ENCODE peak calls at places on chromosomes 11 and 22, in four cellular contexts. P, S, I and A are unnamed samples. For H3K4me1 and H3K9me3, the result is how much of the 10 kb centered on the place peaks cover.

GRCh38 chr11:59000007-59000406 is 60.7 kb downstream of the GLYATL1 start:
- DNase-seq in I (no peak), P (no peak), S (no peak), A (no peak)

GRCh38 chr11:47204633-47204989 is 10.2 kb upstream of the DDB2 start:
- DNase-seq in I (no peak), S (no peak), P (no peak), A (no peak)

GRCh38 chr11:131683666-131684065 is 313.3 kb downstream of the NTM start:
- DNase-seq in P (no peak), S (no peak), I (no peak), A (no peak)

GRCh38 chr11:96447208-96447607 is 57.4 kb downstream of the JRKL start:
- DNase-seq in S (no peak), P (no peak), I (no peak), A (no peak)

GRCh38 chr11:30172872-30173271 is 57.9 kb upstream of the FSHB start:
- DNase-seq in P (peak), I (no peak), S (no peak), A (peak)

GRCh38 chr22:50123119-50123518 is 33.3 kb downstream of the MOV10L1 start:
- DNase-seq in S (no peak), I (peak), P (no peak), A (no peak)

GRCh38 chr11:88484873-88485621 is 147.5 kb upstream of the CTSC start:
- DNase-seq in S (no peak), I (no peak), P (peak), A (peak)

GRCh38 chr11:112844530-112844929 is 116.7 kb upstream of the NCAM1 start:
- DNase-seq in P (no peak), S (no peak), I (peak), A (no peak)

GRCh38 chr11:62497132-62497915 is 49.3 kb downstream of the AHNAK start:
- DNase-seq in P (no peak), I (no peak), S (no peak), A (peak)

GRCh38 chr11:86164106-86164505 is 80.4 kb upstream of the EED start:
- DNase-seq in P (no peak), I (no peak), S (no peak), A (no peak)

GRCh38 chr22:44574057-44574456 is 76.0 kb upstream of the RTL6 start:
- DNase-seq in I (peak), S (peak), P (peak), A (no peak)

GRCh38 chr11:65965986-65966762 is 4.6 kb downstream of the SART1 start:
- DNase-seq in P (no peak), I (no peak), S (no peak), A (no peak)

GRCh38 chr11:122197055-122197987 is 81.3 kb upstream of the BLID start:
- DNase-seq in P (no peak), S (peak), I (no peak), A (no peak)

GRCh38 chr11:12088047-12088481 is 22.3 kb upstream of the MICAL2 start:
- DNase-seq in P (peak), S (no peak), I (peak), A (no peak)

GRCh38 chr11:65416341-65417185 is 6.0 kb upstream of the NEAT1 start:
- DNase-seq in S (peak), I (peak), P (peak), A (peak)

GRCh38 chr11:118634435-118635236 is 27.2 kb downstream of the PHLDB1 start:
- DNase-seq in I (peak), P (peak), S (peak), A (no peak)

GRCh38 chr22:41217553-41218157 is 12.5 kb downstream of the L3MBTL2 start:
- DNase-seq in S (peak), P (peak), I (peak), A (no peak)

GRCh38 chr22:19580291-19580890 is 56.2 kb upstream of the CLDN5 start:
- DNase-seq in P (no peak), I (no peak), S (no peak), A (no peak)
- H3K4me1 ChIP-seq in P (under half), I (under half), S (under half), A (under half)

GRCh38 chr11:68479390-68479789 is 18.8 kb downstream of the PPP6R3 start:
- DNase-seq in P (no peak), S (no peak), I (no peak), A (no peak)

GRCh38 chr11:68480193-68480592 is 19.6 kb downstream of the PPP6R3 start:
- DNase-seq in I (no peak), P (no peak), S (no peak), A (no peak)

GRCh38 chr11:68480855-68481510 is 20.4 kb downstream of the PPP6R3 start:
- DNase-seq in P (no peak), I (no peak), S (no peak), A (no peak)

DNA sequence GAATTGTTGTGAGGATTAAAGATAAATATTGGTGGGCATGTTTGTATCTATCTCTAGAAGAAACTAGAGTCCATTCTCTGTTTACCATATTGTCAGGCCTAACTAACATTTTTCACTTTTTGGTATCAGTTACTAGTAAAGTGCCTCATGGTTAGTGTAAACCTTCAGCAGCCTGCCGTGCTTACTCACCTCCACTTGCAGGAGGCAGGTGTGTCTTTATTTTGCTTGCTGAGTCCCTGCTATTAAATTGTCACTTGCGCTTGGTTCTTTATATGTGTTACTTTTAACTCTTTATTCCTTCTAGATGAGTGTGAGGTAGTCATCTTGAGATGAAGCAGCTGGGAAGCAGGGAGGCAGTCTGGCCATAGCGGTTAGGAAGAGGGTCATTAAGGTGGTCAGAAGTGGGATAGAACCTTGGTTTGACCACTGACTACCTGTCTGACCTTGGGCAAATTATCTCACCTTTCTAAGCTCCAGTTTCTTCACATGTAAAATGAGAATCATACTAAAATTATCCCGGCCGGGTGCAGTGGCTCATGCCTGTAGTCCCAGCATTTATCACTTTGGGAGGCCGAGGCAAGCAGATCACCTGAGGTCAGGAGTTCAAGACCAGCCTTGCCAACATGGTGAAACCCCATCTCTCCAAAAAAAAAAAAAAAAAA is 21.2 kb downstream of the PPP6R3 start:
- DNase-seq in S (no peak), P (no peak), I (no peak), A (no peak)
- H3K9me3 ChIP-seq in S (under half), P (under half), I (under half), A (under half)

GRCh38 chr11:32864555-32864954 is 28.1 kb upstream of the QSER1 start:
- DNase-seq in P (no peak), I (no peak), S (no peak), A (no peak)
- H3K4me1 ChIP-seq in P (under half), I (under half), S (under half), A (under half)

DNA sequence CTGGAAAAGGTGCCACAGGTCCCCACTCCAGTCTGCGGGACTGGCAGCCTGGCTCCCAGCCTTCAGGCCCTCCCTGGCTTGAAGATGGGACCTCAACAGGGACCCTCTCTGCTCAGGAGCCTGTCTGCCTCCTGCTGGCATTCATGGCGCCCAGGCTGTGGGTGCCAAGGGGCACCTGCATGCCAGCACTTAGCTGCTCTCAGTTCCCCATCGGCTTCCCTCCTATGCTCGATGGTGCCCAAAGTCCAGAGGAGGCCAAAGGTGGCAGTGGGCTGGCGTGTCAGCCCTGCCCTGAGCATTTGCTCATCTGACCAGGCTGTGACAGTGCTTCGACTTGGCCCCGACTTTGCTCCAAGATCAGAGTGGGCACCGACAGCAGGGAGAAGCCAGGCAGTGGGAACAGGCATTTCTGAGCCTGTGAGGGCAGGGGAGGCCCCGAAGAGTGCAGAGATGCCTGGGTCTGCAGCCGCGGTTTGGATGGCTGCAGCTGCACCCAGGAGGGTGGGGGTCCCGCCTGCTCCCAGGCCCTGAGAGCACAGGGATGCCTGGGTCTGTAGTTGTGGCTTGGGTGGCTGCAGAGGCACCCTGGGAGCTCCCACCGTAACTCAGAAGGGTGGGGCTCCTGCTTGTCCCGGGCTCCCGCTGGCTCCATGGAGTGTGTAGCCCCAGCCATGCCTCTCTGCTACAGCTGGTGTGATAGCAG is 463.6 kb downstream of the TBC1D22A start:
- DNase-seq in S (no peak), I (peak), P (no peak), A (no peak)
- H3K9me3 ChIP-seq in S (under half), I (under half), P (under half), A (under half)

DNA sequence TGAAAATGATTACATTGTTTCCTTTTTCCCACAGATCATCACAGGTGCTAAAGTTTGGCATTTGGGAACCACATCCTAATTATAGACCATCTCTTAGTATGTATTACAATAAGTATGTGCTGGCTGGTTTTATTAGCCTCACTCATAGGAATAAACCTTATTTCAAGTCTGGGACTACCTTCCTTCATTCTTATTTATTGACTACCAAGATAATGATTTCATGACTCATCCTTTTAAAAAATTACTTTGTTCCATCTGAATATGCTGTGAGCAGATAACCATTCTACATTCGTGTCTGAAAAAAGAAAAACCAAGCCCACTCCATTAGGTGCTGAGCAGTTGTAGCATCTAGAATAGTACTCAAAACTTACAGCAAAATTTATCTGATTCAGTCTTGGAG is 12.3 kb downstream of the TNRC6B start:
- DNase-seq in S (no peak), I (no peak), P (no peak), A (no peak)
- H3K4me1 ChIP-seq in S (under half), I (under half), P (half or more), A (under half)

GRCh38 chr22:11307996-11308395 is 4220.0 kb upstream of the OR11H1 start:
- DNase-seq in S (no peak), I (no peak), P (no peak), A (no peak)
- H3K9me3 ChIP-seq in S (under half), I (under half), P (under half), A (under half)

GRCh38 chr22:35905894-35906293 is 122.7 kb downstream of the RBFOX2 start:
- DNase-seq in S (no peak), P (no peak), I (no peak), A (no peak)
- H3K4me1 ChIP-seq in S (under half), P (under half), I (under half), A (under half)

DNA sequence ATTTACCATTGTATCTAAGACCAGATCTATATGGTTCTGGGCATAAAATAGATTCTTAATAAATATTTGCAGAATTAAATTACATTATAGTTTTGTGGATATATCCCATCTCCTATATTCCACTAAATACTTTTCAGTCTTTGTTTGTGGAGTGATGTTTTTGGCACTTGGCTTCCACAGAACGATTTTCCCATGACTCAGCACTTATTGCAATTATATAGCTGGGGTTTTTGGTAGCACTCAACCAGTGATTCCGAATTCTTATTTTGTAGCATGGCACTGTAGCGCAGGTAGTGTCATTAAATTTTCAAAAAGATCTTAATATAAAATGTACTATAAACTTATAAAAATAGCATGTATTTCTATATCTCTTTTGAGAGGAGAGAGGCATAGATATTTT is 221.2 kb downstream of the TRPC6 start:
- DNase-seq in S (no peak), P (no peak), I (no peak), A (no peak)
- H3K9me3 ChIP-seq in S (under half), P (under half), I (under half), A (under half)

GRCh38 chr22:17865183-17866055 is 91.2 kb upstream of the BID start:
- DNase-seq in I (no peak), S (no peak), P (no peak), A (no peak)

GRCh38 chr22:17866621-17867020 is 92.4 kb upstream of the BID start:
- DNase-seq in I (no peak), P (no peak), S (no peak), A (no peak)

GRCh38 chr22:17866127-17866526 is 91.9 kb upstream of the BID start:
- DNase-seq in I (no peak), S (no peak), P (no peak), A (no peak)

GRCh38 chr22:17868771-17869170 is 94.5 kb upstream of the BID start:
- DNase-seq in I (no peak), S (no peak), P (no peak), A (no peak)

DNA sequence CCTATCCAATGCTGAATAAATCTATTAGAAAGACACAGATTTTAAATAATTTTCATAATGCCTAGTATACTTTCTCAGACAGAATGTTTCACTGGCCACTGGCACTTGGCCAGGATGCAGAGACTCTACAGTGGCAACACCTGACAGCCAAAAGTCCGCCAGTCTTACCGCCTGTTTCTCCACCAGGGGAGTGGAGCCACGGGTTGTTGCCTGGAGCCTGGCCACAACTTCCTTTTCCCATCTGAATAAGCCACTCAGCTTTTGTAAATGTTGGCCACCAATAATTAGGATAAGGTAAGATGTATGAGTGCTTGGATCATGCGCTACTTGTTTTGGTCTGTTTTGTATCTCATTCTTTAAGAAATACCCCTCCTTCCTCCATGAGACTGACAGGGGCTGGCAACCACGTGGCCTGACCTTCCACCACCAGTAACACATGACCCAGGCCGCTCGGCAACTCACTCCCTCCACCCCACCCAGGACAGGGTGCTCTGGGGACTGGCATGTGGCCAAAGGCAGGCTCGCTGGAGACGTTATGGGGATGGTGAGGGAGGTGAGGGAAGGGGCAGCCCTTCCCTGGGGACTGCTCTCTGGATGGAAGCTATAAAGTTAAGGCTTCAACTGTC is 93.0 kb upstream of the BID start:
- DNase-seq in I (peak), P (peak), S (peak), A (no peak)
- H3K4me1 ChIP-seq in I (under half), P (under half), S (under half), A (under half)

GRCh38 chr22:33492210-33492651 is 428.0 kb downstream of the LARGE1 start:
- DNase-seq in I (no peak), S (no peak), P (peak), A (no peak)

GRCh38 chr22:33496112-33496511 is 424.2 kb downstream of the LARGE1 start:
- DNase-seq in S (no peak), I (no peak), P (no peak), A (no peak)

DNA sequence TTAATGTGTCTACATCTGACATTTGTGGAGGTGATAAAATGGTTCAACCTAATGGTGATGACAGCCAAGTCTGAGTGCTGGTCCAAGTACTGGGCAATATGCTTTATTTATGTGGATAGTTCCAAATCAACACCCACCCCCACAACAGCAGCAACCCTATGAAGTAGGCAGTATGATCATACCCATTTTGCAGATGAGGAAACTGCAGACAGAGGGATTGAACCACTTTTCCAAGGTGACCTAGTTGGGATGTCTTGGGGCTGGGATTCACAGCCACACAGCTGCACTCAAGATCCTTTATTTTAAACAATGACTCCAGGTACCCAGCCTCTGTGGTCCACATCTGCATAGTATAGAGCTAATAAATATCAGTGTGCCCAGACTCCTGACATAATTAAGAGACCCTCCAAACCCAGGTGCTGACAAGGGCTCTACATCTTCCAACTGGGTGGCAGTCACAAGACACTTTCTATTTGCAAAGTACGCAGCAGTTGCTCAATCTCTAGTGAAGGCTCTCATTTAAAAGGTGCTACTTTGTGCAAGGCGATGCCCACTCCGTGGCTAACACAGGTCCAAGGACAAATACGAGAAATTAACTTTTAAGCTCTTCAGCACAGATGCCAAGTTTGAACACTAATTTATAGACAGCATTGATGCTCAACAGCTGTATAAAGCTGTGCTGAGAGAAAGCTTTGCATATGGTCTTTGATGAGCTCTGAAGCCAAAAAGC is 426.6 kb downstream of the LARGE1 start:
- DNase-seq in P (no peak), S (no peak), I (no peak), A (no peak)
- H3K9me3 ChIP-seq in P (under half), S (under half), I (under half), A (under half)